ENCODE peak calls at places on chromosomes 5 and 9, in eight cellular contexts. B, I, D, N, A, V, M and E are unnamed samples.

GRCh38 chr5:154829589-154830218 is 20.7 kb downstream of the FAXDC2 start:
- DNase-seq in D (no peak), V (peak; percentile 97), A (no peak), I (peak; percentile 70), N (peak; percentile 23), B (no peak), M (no peak), E (no peak)

GRCh38 chr5:177412603-177413233 is 3.4 kb upstream of the F12 start:
- DNase-seq in V (no peak), M (no peak), N (no peak), I (no peak), D (no peak), A (no peak), B (no peak), E (no peak)

GRCh38 chr5:150044334-150044681 is 42.0 kb downstream of the CSF1R start:
- DNase-seq in A (no peak), D (peak; percentile 44), M (no peak), V (peak; percentile 35), N (peak; percentile 81), B (no peak), I (no peak), E (no peak)

GRCh38 chr9:91017245-91017644 is 215.6 kb downstream of the SYK start:
- DNase-seq in A (no peak), I (no peak), V (no peak), N (no peak), B (no peak), D (no peak), M (no peak), E (no peak)

GRCh38 chr9:98081477-98082219 is 25.1 kb downstream of the NANS start:
- DNase-seq in M (no peak), N (no peak), A (peak; percentile 67), B (no peak), D (no peak), V (peak; percentile 54), I (peak; percentile 57), E (no peak)

GRCh38 chr5:123582570-123583293 is 70.8 kb downstream of the CSNK1G3 start:
- DNase-seq in B (no peak), I (no peak), A (no peak), M (no peak), N (no peak), V (no peak), D (no peak), E (peak; percentile 5)

GRCh38 chr5:100841358-100842076 is 61.6 kb downstream of the ST8SIA4 start:
- DNase-seq in A (no peak), M (no peak), B (no peak), D (no peak), V (no peak), N (peak; percentile 44), I (no peak), E (no peak)

GRCh38 chr5:11000517-11001353 is 239.7 kb upstream of the DAP start:
- DNase-seq in I (no peak), M (no peak), D (no peak), V (no peak), B (no peak), N (peak; percentile 18), A (no peak), E (no peak)

GRCh38 chr5:148926207-148926606 is 99.8 kb downstream of the ADRB2 start:
- DNase-seq in D (no peak), V (no peak), B (no peak), I (no peak), A (no peak), N (no peak), M (no peak), E (no peak)

GRCh38 chr9:109317979-109318671 is 2.7 kb downstream of the EPB41L4B start:
- DNase-seq in B (no peak), N (no peak), A (no peak), M (no peak), D (no peak), I (no peak), V (peak; percentile 85), E (peak; percentile 71)

GRCh38 chr9:92035146-92035545 is 80.1 kb downstream of the SPTLC1 start:
- DNase-seq in V (no peak), D (no peak), N (no peak), A (no peak), B (no peak), I (no peak), M (no peak), E (no peak)

GRCh38 chr5:94900006-94900505 is 281.6 kb downstream of the SLF1 start:
- DNase-seq in M (no peak), D (no peak), B (no peak), I (no peak), N (no peak), V (no peak), A (no peak), E (no peak)

GRCh38 chr5:66519626-66520025 is 76.6 kb upstream of the MAST4 start:
- DNase-seq in A (no peak), V (peak; percentile 12), B (no peak), I (no peak), D (no peak), N (no peak), M (no peak), E (no peak)

GRCh38 chr9:99056876-99057664 is 47.8 kb upstream of the TGFBR1 start:
- DNase-seq in V (peak; percentile 85), B (no peak), N (peak; percentile 96), A (no peak), I (no peak), M (no peak), D (no peak), E (no peak)

GRCh38 chr9:101566904-101567724 is 27.7 kb downstream of the PPP3R2 start:
- DNase-seq in V (peak; percentile 24), I (no peak), B (no peak), D (no peak), M (no peak), A (no peak), N (peak; percentile 13), E (no peak)

GRCh38 chr9:109497193-109498165 is 628 bp downstream of the PTPN3 start:
- DNase-seq in N (peak; percentile 7), M (no peak), D (peak; percentile 15), A (no peak), B (peak; percentile 63), I (peak; percentile 52), V (peak; percentile 77), E (peak; percentile 84)

GRCh38 chr5:165630211-165630866 is 2124.9 kb downstream of the MAT2B start:
- DNase-seq in B (peak; percentile 61), M (no peak), V (peak; percentile 19), N (peak; percentile 31), I (peak; percentile 15), D (peak; percentile 84), A (no peak), E (peak; percentile 65)

GRCh38 chr5:76983468-76983867 is 30.6 kb downstream of the CRHBP start:
- DNase-seq in V (peak; percentile 12), I (no peak), M (no peak), A (no peak), D (no peak), N (peak; percentile 43), B (no peak), E (no peak)

GRCh38 chr5:67095346-67095871 is 101.2 kb downstream of the CD180 start:
- DNase-seq in D (no peak), B (peak; percentile 29), M (no peak), V (peak; percentile 35), I (peak; percentile 72), N (peak; percentile 23), A (no peak), E (no peak)

GRCh38 chr9:31700252-31701045 is 684.0 kb upstream of the ACO1 start:
- DNase-seq in D (no peak), B (no peak), V (peak; percentile 95), A (no peak), I (no peak), M (no peak), N (no peak), E (no peak)

DNA sequence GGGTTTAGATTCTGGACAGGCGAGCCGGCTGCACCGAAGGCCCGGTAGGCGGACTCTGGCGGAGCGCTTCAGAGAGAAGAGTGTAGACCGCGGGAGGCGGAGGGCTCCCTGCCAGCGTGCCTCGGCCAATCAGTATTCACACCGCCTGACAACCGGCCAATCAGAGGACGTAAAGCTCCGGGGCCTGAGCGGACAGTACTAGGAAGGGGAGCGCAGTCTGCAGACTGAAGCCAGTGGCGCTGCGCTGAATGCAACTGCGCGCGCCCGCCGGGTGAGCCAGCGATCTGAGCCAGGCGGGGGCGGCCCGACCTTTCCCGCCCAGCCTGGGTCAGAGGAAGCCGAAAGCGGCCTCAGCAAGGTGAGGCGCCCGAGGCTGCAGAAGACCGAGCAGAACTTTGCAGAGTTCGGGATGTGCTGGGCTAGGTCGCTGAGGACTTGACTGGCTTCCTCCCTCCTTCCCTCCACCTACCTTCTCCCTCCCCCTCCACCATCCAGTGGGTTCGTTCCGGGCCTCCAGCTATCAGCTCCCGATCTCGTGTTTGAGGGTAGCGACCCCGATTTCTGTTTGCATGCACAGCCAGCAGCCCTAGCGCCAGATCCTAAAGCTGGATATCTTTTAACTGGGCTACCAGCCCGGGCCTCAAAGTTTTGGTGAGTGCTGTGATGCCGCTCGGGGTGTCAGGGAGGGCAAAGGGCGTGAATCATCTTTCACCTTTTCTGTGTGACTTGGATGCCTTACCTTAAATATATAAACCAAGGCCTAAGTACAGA is at the start of gene DMRT2:
- DNase-seq in A (no peak), B (peak; percentile 90), D (peak; percentile 93), I (peak; percentile 93), V (peak; percentile 76), N (peak; percentile 40), M (no peak), E (peak; percentile 98)
- H3K27me3 ChIP-seq in A (peaks cover 100% of the 10 kb centered on the region), B (peaks cover 27% of the 10 kb centered on the region), D (peaks cover 100% of the 10 kb centered on the region), I (peaks cover 100% of the 10 kb centered on the region), V (peaks cover 49% of the 10 kb centered on the region), N (peaks cover 87% of the 10 kb centered on the region), M (peaks cover 60% of the 10 kb centered on the region), E (peaks cover 100% of the 10 kb centered on the region)

DNA sequence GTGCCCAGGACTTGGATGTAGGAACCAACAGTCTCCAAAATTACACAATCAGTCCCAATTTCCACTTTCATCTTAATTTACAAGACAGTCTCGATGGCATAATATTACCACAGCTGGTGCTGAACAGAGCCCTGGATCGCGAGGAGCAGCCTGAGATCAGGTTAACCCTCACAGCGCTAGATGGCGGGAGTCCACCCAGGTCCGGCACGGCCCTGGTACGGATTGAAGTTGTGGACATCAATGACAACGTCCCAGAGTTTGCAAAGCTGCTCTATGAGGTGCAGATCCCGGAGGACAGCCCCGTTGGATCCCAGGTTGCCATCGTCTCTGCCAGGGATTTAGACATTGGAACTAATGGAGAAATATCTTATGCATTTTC is 837 bp downstream of the PCDHB2 start:
- DNase-seq in D (peak; percentile 5), I (no peak), A (no peak), V (no peak), M (no peak), N (no peak), B (no peak), E (no peak)
- H3K27me3 ChIP-seq in D (no peaks in the 10 kb centered on the region), I (peaks cover 27% of the 10 kb centered on the region), A (no peaks in the 10 kb centered on the region), V (no peaks in the 10 kb centered on the region), M (peaks cover 4% of the 10 kb centered on the region), N (no peaks in the 10 kb centered on the region), B (no peaks in the 10 kb centered on the region), E (no peaks in the 10 kb centered on the region)

DNA sequence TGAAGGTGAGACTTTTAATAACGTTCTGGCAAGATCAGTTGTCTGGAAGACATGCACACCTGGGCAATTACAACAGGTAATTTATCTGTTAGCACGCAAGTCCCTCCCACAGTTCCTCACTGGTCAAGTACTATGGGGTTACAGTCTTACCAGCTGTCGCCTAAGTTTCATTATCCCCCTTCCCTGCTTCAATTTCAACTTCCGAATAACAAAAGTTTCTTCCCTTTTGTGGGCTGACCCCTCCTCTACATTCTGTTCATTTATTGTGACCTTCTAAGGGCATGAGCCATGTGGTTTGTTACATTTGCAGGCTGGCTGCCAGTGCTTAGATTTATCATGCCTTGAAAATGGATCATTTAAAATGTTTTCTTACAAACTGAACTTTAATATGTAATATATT is 16.5 kb downstream of the GAPT start:
- DNase-seq in M (no peak), D (no peak), I (no peak), B (no peak), A (no peak), V (no peak), N (no peak), E (no peak)
- H3K27me3 ChIP-seq in M (no peaks in the 10 kb centered on the region), D (no peaks in the 10 kb centered on the region), I (no peaks in the 10 kb centered on the region), B (no peaks in the 10 kb centered on the region), A (no peaks in the 10 kb centered on the region), V (peaks cover 5% of the 10 kb centered on the region), N (no peaks in the 10 kb centered on the region), E (no peaks in the 10 kb centered on the region)

GRCh38 chr5:481347-481746 is 38.4 kb downstream of the EXOC3 start:
- DNase-seq in V (no peak), N (no peak), D (no peak), A (no peak), I (no peak), M (no peak), B (no peak), E (no peak)
- H3K27me3 ChIP-seq in V (no peaks in the 10 kb centered on the region), N (no peaks in the 10 kb centered on the region), D (peaks cover 1% of the 10 kb centered on the region), A (peaks cover 43% of the 10 kb centered on the region), I (peaks cover 89% of the 10 kb centered on the region), M (no peaks in the 10 kb centered on the region), B (no peaks in the 10 kb centered on the region), E (peaks cover 3% of the 10 kb centered on the region)